ENCODE peak calls at places on chromosomes 7 and 10, in nine cellular contexts. A is NCI-H446 treated with DMSO at 0.1 percent for 48 hours; M is HepG2; J is AG08395; V is G401; Y is stomach; P is CMK; D is T-helper 17 cell; T is stimulated activated CD4-positive, alpha-beta T cell treated with anti-CD3 and anti-CD28 coated beads, Interleukin-15, amount 100 ng/mL, for 1 hour. X is an unnamed sample.

GRCh38 chr7:116780966-116781365 is 81.4 kb upstream of the CAPZA2 start:
- DNase-seq in J (no peak), A (no peak), M (no peak), D (no peak), V (no peak), P (no peak), Y (peak), T (no peak), X (no peak)

GRCh38 chr10:122163182-122164027 is 107.7 kb upstream of the BTBD16 start:
- DNase-seq in J (no peak), P (no peak), V (peak), T (no peak), A (no peak), M (no peak), D (no peak), Y (no peak), X (no peak)

GRCh38 chr7:30281263-30281662 is 3.1 kb upstream of the ZNRF2 start:
- DNase-seq in A (no peak), J (no peak), T (no peak), V (no peak), D (no peak), P (no peak), Y (no peak), M (peak), X (no peak)

GRCh38 chr10:3948843-3949242 is 163.8 kb upstream of the KLF6 start:
- DNase-seq in J (no peak), Y (peak), A (no peak), M (no peak), P (no peak), T (no peak), V (no peak), D (peak), X (no peak)

GRCh38 chr10:3850999-3851937 is 66.3 kb upstream of the KLF6 start:
- DNase-seq in V (no peak), Y (no peak), D (no peak), M (peak), T (no peak), J (peak), A (no peak), P (no peak), X (no peak)

GRCh38 chr7:142535123-142535779 is 214.0 kb upstream of the PRSS1 start:
- DNase-seq in Y (peak), A (no peak), M (peak), J (peak), D (peak), T (peak), V (peak), P (peak), X (no peak)

GRCh38 chr7:127474457-127474856 is 81.9 kb upstream of the ZNF800 start:
- DNase-seq in P (no peak), Y (no peak), V (no peak), M (no peak), A (no peak), D (no peak), J (no peak), T (no peak), X (no peak)

GRCh38 chr7:47087866-47088265 is 494.0 kb downstream of the TNS3 start:
- DNase-seq in Y (no peak), P (no peak), V (no peak), T (no peak), A (no peak), M (no peak), J (peak), D (no peak), X (no peak)

GRCh38 chr7:90723233-90723632 is 127.1 kb downstream of the CDK14 start:
- DNase-seq in T (no peak), M (no peak), D (no peak), Y (no peak), V (no peak), J (no peak), P (no peak), A (no peak), X (no peak)

GRCh38 chr7:2182461-2182860 is 50.3 kb downstream of the MAD1L1 start:
- DNase-seq in T (no peak), D (no peak), A (no peak), Y (no peak), P (no peak), J (no peak), V (no peak), M (no peak), X (no peak)

GRCh38 chr10:17235136-17235535 is 7.1 kb downstream of the VIM start:
- DNase-seq in J (no peak), M (no peak), D (no peak), V (no peak), P (no peak), Y (no peak), A (no peak), T (no peak), X (no peak)

GRCh38 chr7:156368459-156368858 is 272.1 kb upstream of the RNF32 start:
- DNase-seq in J (no peak), V (no peak), Y (no peak), D (no peak), M (no peak), T (no peak), A (no peak), P (no peak), X (no peak)

GRCh38 chr10:21525367-21526183 is at the start of gene SKIDA1:
- DNase-seq in Y (peak), V (peak), T (peak), A (peak), P (peak), M (peak), D (peak), J (peak), X (peak)

GRCh38 chr7:127619681-127620405 is 1.9 kb upstream of the PAX4 start:
- DNase-seq in V (no peak), Y (no peak), P (no peak), T (no peak), M (no peak), J (no peak), D (no peak), A (no peak), X (no peak)

GRCh38 chr7:67525588-67525987 is 529.0 kb downstream of the TYW1 start:
- DNase-seq in T (no peak), M (no peak), V (no peak), J (no peak), P (no peak), D (no peak), Y (no peak), A (no peak), X (no peak)

GRCh38 chr7:96388620-96389383 is 66.9 kb upstream of the SLC25A13 start:
- DNase-seq in Y (no peak), A (no peak), M (no peak), T (no peak), V (no peak), D (no peak), J (peak), P (no peak), X (no peak)

GRCh38 chr10:79269443-79269842 is 77.8 kb upstream of the PPIF start:
- DNase-seq in P (no peak), J (no peak), V (no peak), A (no peak), M (no peak), D (no peak), Y (no peak), T (no peak), X (no peak)

GRCh38 chr10:11638055-11638698 is 26.7 kb upstream of the USP6NL start:
- DNase-seq in M (no peak), Y (no peak), J (no peak), P (no peak), T (no peak), V (no peak), A (no peak), D (no peak), X (no peak)

GRCh38 chr7:98352621-98353020 is 48.3 kb downstream of the BAIAP2L1 start:
- DNase-seq in D (no peak), P (no peak), A (no peak), J (peak), V (no peak), T (no peak), M (no peak), Y (no peak), X (no peak)

GRCh38 chr10:59793924-59794323 is 40.7 kb upstream of the MRLN start:
- DNase-seq in D (no peak), J (no peak), V (no peak), T (no peak), M (no peak), A (peak), P (no peak), Y (no peak), X (no peak)